ENCODE peak calls at places on chromosomes 5 and 9, in five cellular contexts. K is Panc1; P is naive thymus-derived CD4-positive, alpha-beta T cell; V is IMR-90; X is heart right ventricle. E is an unnamed sample. For H3K4me1, the result is how much of the 10 kb centered on the place peaks cover.

GRCh38 chr5:36414869-36415282 is 113.2 kb upstream of the RANBP3L start:
- DNase-seq in K (no peak), P (no peak), V (peak), X (no peak), E (no peak)

GRCh38 chr9:87108639-87109038 is 161.3 kb upstream of the GAS1 start:
- DNase-seq in K (no peak), P (no peak), V (no peak), X (peak), E (no peak)

GRCh38 chr5:74625742-74626241 is 14.7 kb downstream of the ENC1 start:
- DNase-seq in K (no peak), P (no peak), V (no peak), X (no peak), E (no peak)

GRCh38 chr5:152634596-152634995 is 229.5 kb upstream of the NMUR2 start:
- DNase-seq in K (no peak), P (no peak), V (no peak), X (peak), E (no peak)

GRCh38 chr5:164335837-164336236 is 830.4 kb downstream of the MAT2B start:
- DNase-seq in K (no peak), P (no peak), V (peak), X (no peak), E (no peak)

GRCh38 chr9:96450613-96451544 is 910 bp downstream of the HABP4 start:
- DNase-seq in K (no peak), P (peak), V (peak), X (peak), E (no peak)

GRCh38 chr5:97142521-97143254 is at the start of gene LIX1:
- DNase-seq in K (no peak), P (peak), V (peak), X (peak), E (no peak)

GRCh38 chr5:7856855-7857254 is 5.9 kb upstream of the CFAP90 start:
- DNase-seq in K (peak), P (no peak), V (peak), X (peak), E (no peak)

GRCh38 chr5:39201795-39202593 is 17.4 kb downstream of the FYB1 start:
- DNase-seq in K (no peak), P (no peak), V (no peak), X (no peak), E (no peak)

GRCh38 chr5:173627860-173628392 is 11.5 kb upstream of the BOD1 start:
- DNase-seq in K (no peak), P (no peak), V (no peak), X (no peak), E (no peak)

GRCh38 chr5:81254886-81255285 is 21.8 kb downstream of the CKMT2 start:
- DNase-seq in K (no peak), P (no peak), V (no peak), X (no peak), E (no peak)

GRCh38 chr5:97846646-97847045 is 663.6 kb upstream of the RIOK2 start:
- DNase-seq in K (no peak), P (no peak), V (no peak), X (no peak), E (no peak)

GRCh38 chr9:129989740-129990139 is 53.2 kb downstream of the FNBP1 start:
- DNase-seq in K (no peak), P (no peak), V (peak), X (no peak), E (no peak)

GRCh38 chr9:134213508-134214394 is 49.4 kb upstream of the RNU6ATAC start:
- DNase-seq in K (no peak), P (no peak), V (no peak), X (no peak), E (no peak)

GRCh38 chr5:76583163-76584047 is 39.8 kb downstream of the F2RL2 start:
- DNase-seq in K (no peak), P (no peak), V (peak), X (no peak), E (no peak)

GRCh38 chr5:38595149-38595725 is 38.8 kb upstream of the LIFR start:
- DNase-seq in K (no peak), P (no peak), V (peak), X (no peak), E (no peak)

GRCh38 chr5:64742821-64743220 is 25.7 kb downstream of the SREK1IP1 start:
- DNase-seq in K (no peak), P (no peak), V (peak), X (no peak), E (no peak)

GRCh38 chr5:96880402-96881164 is 4.3 kb downstream of the ERAP2 start:
- DNase-seq in K (no peak), P (no peak), V (peak), X (no peak), E (no peak)

GRCh38 chr5:94793113-94793815 is 174.8 kb downstream of the SLF1 start:
- DNase-seq in K (no peak), P (no peak), V (peak), X (no peak), E (no peak)

GRCh38 chr5:174724484-174725260 is at the start of gene MSX2:
- DNase-seq in K (peak), P (no peak), V (peak), X (peak), E (no peak)

GRCh38 chr5:58114324-58114723 is 345.6 kb downstream of the PLK2 start:
- DNase-seq in K (no peak), P (no peak), V (peak), X (no peak), E (no peak)

GRCh38 chr9:113488071-113488470 is 24.5 kb downstream of the RGS3 start:
- DNase-seq in K (no peak), P (no peak), V (no peak), X (no peak), E (no peak)

GRCh38 chr9:107484117-107484723 is 5.3 kb downstream of the KLF4 start:
- DNase-seq in K (no peak), P (no peak), V (peak), X (peak), E (no peak)

GRCh38 chr9:16484744-16485143 is 385.7 kb downstream of the BNC2 start:
- DNase-seq in K (no peak), P (no peak), V (peak), X (no peak), E (no peak)

GRCh38 chr9:127105805-127106492 is 16.5 kb downstream of the ANGPTL2 start:
- DNase-seq in K (no peak), P (no peak), V (no peak), X (no peak), E (no peak)

GRCh38 chr9:85421641-85422040 is 320.1 kb downstream of the AGTPBP1 start:
- DNase-seq in K (no peak), P (no peak), V (no peak), X (no peak), E (no peak)

GRCh38 chr5:106601605-106602004 is 1069.1 kb downstream of the EFNA5 start:
- DNase-seq in K (no peak), P (no peak), V (no peak), X (no peak), E (no peak)

GRCh38 chr9:86945868-86946711 is 1.2 kb downstream of the GAS1 start:
- DNase-seq in K (no peak), P (peak), V (peak), X (peak), E (peak)

GRCh38 chr9:122463828-122464632 is 13.7 kb downstream of the OR1J1 start:
- DNase-seq in K (no peak), P (no peak), V (no peak), X (no peak), E (no peak)

GRCh38 chr9:115250646-115251045 is 132.7 kb upstream of the TNC start:
- DNase-seq in K (no peak), P (no peak), V (peak), X (no peak), E (no peak)

GRCh38 chr9:94865599-94866456 is 139.3 kb downstream of the AOPEP start:
- DNase-seq in K (no peak), P (no peak), V (peak), X (no peak), E (no peak)

GRCh38 chr9:97714435-97714834 is 17.3 kb upstream of the XPA start:
- DNase-seq in K (no peak), P (no peak), V (peak), X (no peak), E (no peak)

GRCh38 chr9:35905912-35906679 is at the start of gene HRCT1:
- DNase-seq in K (no peak), P (no peak), V (peak), X (peak), E (peak)

GRCh38 chr5:30572279-30572678 is 621.2 kb upstream of the CDH6 start:
- DNase-seq in K (no peak), P (no peak), V (no peak), X (no peak), E (no peak)

GRCh38 chr9:132042324-132042723 is 37.3 kb downstream of the MED27 start:
- DNase-seq in K (peak), P (no peak), V (peak), X (no peak), E (no peak)

GRCh38 chr9:214488-215448 is at the start of gene DOCK8:
- DNase-seq in K (no peak), P (peak), V (no peak), X (no peak), E (no peak)

GRCh38 chr9:93668261-93668871 is 92.0 kb downstream of the PHF2 start:
- DNase-seq in K (no peak), P (no peak), V (no peak), X (no peak), E (no peak)

GRCh38 chr5:35651002-35651756 is 33.5 kb downstream of the SPEF2 start:
- DNase-seq in K (peak), P (peak), V (peak), X (no peak), E (no peak)

GRCh38 chr9:111914749-111915424 is 18.3 kb downstream of the UGCG start:
- DNase-seq in K (no peak), P (no peak), V (no peak), X (no peak), E (no peak)

GRCh38 chr5:113212244-113212920 is 222.4 kb downstream of the TSSK1B start:
- DNase-seq in K (no peak), P (no peak), V (peak), X (peak), E (no peak)

GRCh38 chr5:113214606-113215323 is 220.0 kb downstream of the TSSK1B start:
- DNase-seq in K (no peak), P (no peak), V (no peak), X (no peak), E (no peak)

GRCh38 chr5:113214026-113214425 is 220.8 kb downstream of the TSSK1B start:
- DNase-seq in K (no peak), P (no peak), V (no peak), X (no peak), E (no peak)

GRCh38 chr5:113215401-113216060 is 219.3 kb downstream of the TSSK1B start:
- DNase-seq in K (no peak), P (no peak), V (peak), X (no peak), E (no peak)

DNA sequence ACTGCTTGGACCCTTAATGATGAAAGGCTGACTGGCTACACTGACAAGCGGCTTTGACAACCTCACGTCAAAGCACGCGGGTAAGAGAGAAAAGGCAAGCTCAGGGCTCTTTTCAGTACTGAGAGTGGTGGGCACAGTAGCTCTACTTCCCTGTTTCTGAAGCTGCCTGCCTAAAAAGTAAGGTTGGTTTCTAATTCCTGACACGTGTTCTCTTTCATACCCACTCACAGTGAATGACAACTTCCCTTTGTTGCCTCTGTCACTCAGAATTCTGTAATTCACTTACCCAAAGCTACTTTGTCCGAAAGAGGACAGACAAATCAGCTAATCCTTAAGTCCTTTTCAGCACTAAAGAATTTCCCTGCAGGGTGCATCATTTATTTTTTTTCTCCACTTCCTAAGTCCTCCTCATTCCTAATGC is 221.2 kb downstream of the TSSK1B start:
- DNase-seq in K (no peak), P (no peak), V (no peak), X (no peak), E (no peak)
- H3K4me1 ChIP-seq in K (under half), P (under half), V (under half), X (half or more), E (under half)

GRCh38 chr5:68086857-68087256 is 128.7 kb upstream of the PIK3R1 start:
- DNase-seq in K (no peak), P (no peak), V (peak), X (peak), E (no peak)
- H3K4me3 ChIP-seq in K (no peak), P (no peak), V (no peak), X (no peak), E (no peak)

GRCh38 chr5:172452398-172453205 is 1.7 kb downstream of the SH3PXD2B start:
- DNase-seq in K (no peak), P (no peak), V (peak), X (no peak), E (no peak)

GRCh38 chr5:172450861-172451695 is 3.2 kb downstream of the SH3PXD2B start:
- DNase-seq in K (no peak), P (no peak), V (no peak), X (no peak), E (no peak)

GRCh38 chr5:172448999-172449398 is 5.3 kb downstream of the SH3PXD2B start:
- DNase-seq in K (no peak), P (no peak), V (no peak), X (no peak), E (no peak)

GRCh38 chr5:172451771-172452197 is 2.5 kb downstream of the SH3PXD2B start:
- DNase-seq in K (no peak), P (no peak), V (peak), X (no peak), E (peak)

DNA sequence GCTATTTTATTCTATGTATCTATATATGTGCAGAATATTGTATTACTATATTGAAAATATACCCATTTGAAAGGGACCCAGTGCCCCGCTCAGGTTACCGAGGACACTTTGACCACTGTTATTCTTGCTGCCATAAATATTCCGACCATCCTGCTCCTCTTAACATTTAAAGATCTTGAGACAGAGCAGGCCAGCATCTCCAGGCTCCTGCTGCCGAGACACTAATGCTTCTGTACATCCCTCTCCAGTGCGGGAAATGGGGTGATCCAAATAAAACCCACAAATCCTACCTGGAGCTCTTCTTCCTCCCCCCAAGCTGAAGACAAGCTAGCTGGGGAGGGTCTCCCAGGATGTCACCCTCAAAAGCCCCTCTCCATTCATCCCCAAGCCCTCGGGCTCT is 3.9 kb downstream of the SH3PXD2B start:
- DNase-seq in K (no peak), P (no peak), V (no peak), X (no peak), E (no peak)
- H3K4me1 ChIP-seq in K (half or more), P (under half), V (under half), X (half or more), E (half or more)

DNA sequence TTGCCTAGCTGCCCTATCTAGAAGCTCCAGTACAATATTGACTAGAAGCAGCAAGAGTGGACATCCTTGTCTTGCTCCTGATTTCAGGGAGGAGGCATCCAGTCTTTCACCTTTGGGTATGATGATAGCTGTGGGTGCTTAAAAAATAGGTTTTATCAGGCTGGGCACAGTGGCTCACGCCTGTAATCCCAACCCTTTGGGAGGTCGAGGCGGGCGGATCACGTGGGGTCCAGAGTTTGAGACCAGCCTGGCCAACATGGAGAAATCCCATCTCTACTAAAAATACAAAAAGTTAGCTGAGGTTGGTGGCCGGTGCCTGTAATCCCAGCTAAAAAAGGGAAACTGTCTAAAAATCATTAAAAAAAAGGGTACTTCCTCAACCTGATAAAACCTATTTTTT is 2.0 kb upstream of the CAMSAP1 start:
- DNase-seq in K (no peak), P (no peak), V (no peak), X (no peak), E (no peak)
- H3K4me3 ChIP-seq in K (no peak), P (no peak), V (no peak), X (no peak), E (no peak)

E was measured in thoracic aorta.